ENCODE peak calls at places on chromosomes 5 and 9, in six cellular contexts. O is left ventricle myocardium inferior; P is spleen; B is stomach; S is effector memory CD4-positive, alpha-beta T cell; I is mesenchymal stem cell. Y is an unnamed sample.

GRCh38 chr5:78295035-78295961 is 800 bp upstream of the AP3B1 start:
- DNase-seq in O (peak; percentile 18), P (peak; percentile 86), B (peak; percentile 67), S (peak; percentile 56), I (peak; percentile 29), Y (peak; percentile 61)

GRCh38 chr5:179526978-179527377 is 23.4 kb upstream of the RUFY1 start:
- DNase-seq in O (no peak), P (no peak), B (no peak), S (no peak), I (peak; percentile 2), Y (no peak)

GRCh38 chr9:656918-657583 is 184.4 kb upstream of the DMRT1 start:
- DNase-seq in O (no peak), P (no peak), B (no peak), S (no peak), I (peak; percentile 29), Y (no peak)

GRCh38 chr9:65437724-65438123 is 152.7 kb upstream of the FOXD4L5 start:
- DNase-seq in O (no peak), P (no peak), B (no peak), S (no peak), I (no peak), Y (no peak)

GRCh38 chr9:90546200-90546599 is 96.4 kb downstream of the DIRAS2 start:
- DNase-seq in O (no peak), P (no peak), B (no peak), S (no peak), I (peak; percentile 90), Y (no peak)

GRCh38 chr9:15157371-15157770 is 149.6 kb downstream of the TTC39B start:
- DNase-seq in O (no peak), P (no peak), B (no peak), S (no peak), I (no peak), Y (no peak)

GRCh38 chr5:133992429-133993151 is 12.2 kb downstream of the VDAC1 start:
- DNase-seq in O (peak; percentile 60), P (no peak), B (peak; percentile 36), S (no peak), I (no peak), Y (no peak)

GRCh38 chr5:128736567-128736966 is 198.5 kb upstream of the FBN2 start:
- DNase-seq in O (peak; percentile 18), P (no peak), B (no peak), S (no peak), I (no peak), Y (no peak)

GRCh38 chr9:113508111-113508749 is 44.7 kb downstream of the RGS3 start:
- DNase-seq in O (no peak), P (peak; percentile 66), B (peak; percentile 51), S (no peak), I (no peak), Y (no peak)

GRCh38 chr9:107948601-107949000 is 459.0 kb upstream of the KLF4 start:
- DNase-seq in O (no peak), P (no peak), B (no peak), S (no peak), I (no peak), Y (no peak)

GRCh38 chr9:96014078-96014477 is 138.6 kb downstream of the ERCC6L2 start:
- DNase-seq in O (no peak), P (peak; percentile 82), B (no peak), S (peak; percentile 30), I (no peak), Y (peak; percentile 63)

GRCh38 chr9:113957778-113958430 is 81.8 kb downstream of the ZNF618 start:
- DNase-seq in O (no peak), P (no peak), B (no peak), S (no peak), I (peak; percentile 78), Y (no peak)

GRCh38 chr5:107809201-107810034 is 138.7 kb upstream of the EFNA5 start:
- DNase-seq in O (no peak), P (no peak), B (no peak), S (no peak), I (peak; percentile 24), Y (no peak)

DNA sequence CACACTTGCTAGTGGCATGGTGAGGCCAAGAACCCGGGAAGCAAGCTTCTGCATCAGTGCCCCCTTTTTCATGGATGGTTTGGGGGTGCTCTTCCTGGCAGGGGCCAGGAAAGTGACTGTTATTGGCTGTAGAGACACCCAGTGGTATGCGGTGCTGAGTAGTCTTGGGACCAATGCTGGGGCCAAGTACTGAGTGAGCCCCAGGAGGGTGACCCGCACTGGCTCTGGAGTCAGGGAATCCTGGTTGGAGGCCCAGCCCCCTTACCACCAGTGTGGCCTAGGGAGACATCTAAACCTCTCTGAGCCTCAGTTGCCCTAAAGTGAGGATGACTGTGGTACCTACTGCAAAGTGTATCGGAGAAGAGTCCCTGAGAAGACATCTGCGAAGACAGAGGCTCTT is 41.2 kb upstream of the SYNPO start:
- DNase-seq in O (no peak), P (peak; percentile 35), B (no peak), S (no peak), I (no peak), Y (no peak)
- H3K4me1 ChIP-seq in O (peaks cover 98% of the 10 kb centered on the region), P (peaks cover 26% of the 10 kb centered on the region), B (peaks cover 60% of the 10 kb centered on the region), S (no peaks in the 10 kb centered on the region), I (peaks cover 13% of the 10 kb centered on the region), Y (no peaks in the 10 kb centered on the region)

GRCh38 chr5:157348049-157348400 is 82.1 kb downstream of the CYFIP2 start:
- DNase-seq in O (no peak), P (no peak), B (no peak), S (no peak), I (no peak), Y (no peak)
- H3K36me3 ChIP-seq in O (peaks cover 4% of the 10 kb centered on the region), P (peaks cover 14% of the 10 kb centered on the region), B (no peaks in the 10 kb centered on the region), S (peaks cover 57% of the 10 kb centered on the region), I (peaks cover 4% of the 10 kb centered on the region), Y (peaks cover 59% of the 10 kb centered on the region)

DNA sequence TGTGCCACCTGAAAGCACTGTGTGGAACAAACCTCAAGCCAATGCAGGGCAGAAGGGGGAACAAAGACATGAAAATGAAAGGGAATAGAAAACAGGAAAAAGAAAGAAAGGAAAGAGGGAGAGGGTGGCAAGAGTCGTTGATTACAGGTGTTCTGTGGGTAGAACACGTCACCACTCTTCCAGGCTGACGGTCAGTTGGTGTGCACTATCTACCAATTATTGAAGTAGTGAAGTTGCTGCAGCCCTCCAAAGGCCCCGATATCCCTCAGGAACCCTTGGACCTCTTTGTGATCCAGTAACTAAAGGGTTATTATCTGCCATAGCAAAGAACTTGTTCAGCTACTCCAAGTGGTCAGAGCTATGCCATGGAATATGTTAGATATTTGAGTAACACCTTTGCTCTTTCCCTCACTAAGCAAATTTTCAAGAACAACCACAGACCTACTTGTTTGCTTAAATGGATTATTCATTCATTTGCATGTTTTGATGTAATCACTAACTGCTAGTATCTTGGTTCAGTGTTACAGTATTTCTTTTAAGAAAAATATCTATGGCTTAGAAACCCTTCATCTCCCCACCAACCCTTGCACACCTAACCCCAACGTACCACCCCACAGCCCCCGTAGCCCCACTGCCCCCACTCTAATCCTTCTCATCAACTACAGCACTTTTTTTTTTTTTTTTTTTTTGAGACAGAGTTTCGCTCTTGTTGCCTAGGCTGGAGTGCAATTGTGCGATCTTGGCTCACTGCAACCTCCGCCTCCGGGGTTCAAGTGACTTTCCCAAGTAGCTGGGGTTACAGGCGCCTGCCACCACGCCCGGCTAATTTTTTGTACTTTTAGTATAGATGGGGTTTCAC is 31.3 kb downstream of the FYB1 start:
- DNase-seq in O (no peak), P (no peak), B (no peak), S (no peak), I (no peak), Y (peak; percentile 58)
- H3K4me1 ChIP-seq in O (no peaks in the 10 kb centered on the region), P (peaks cover 26% of the 10 kb centered on the region), B (peaks cover 36% of the 10 kb centered on the region), S (peaks cover 65% of the 10 kb centered on the region), I (peaks cover 2% of the 10 kb centered on the region), Y (peaks cover 98% of the 10 kb centered on the region)

DNA sequence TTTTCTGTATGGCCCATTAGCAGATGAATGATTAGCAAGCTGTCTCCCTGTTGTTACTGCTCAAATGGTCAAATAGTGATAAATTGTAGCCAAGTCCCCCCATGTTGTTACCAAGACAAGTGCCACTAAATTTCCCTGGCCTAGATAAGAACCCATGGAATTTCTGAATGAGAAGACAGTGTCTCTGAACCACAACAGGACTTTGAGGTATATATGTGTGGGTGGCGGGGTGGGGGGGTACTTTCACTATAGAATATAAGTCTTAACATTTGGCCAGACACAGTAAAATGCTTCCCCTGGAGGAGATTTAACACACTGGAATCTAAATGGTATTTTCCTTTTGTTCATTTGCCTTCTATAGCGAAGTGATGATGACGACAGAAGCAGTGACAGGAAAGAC is 28.7 kb downstream of the XPA start:
- DNase-seq in O (no peak), P (no peak), B (no peak), S (no peak), I (no peak), Y (no peak)
- H3K36me3 ChIP-seq in O (peaks cover 100% of the 10 kb centered on the region), P (peaks cover 94% of the 10 kb centered on the region), B (peaks cover 100% of the 10 kb centered on the region), S (peaks cover 88% of the 10 kb centered on the region), I (peaks cover 98% of the 10 kb centered on the region), Y (peaks cover 82% of the 10 kb centered on the region)

GRCh38 chr5:148986636-148987035 is 76.2 kb downstream of the SH3TC2 start:
- DNase-seq in O (no peak), P (no peak), B (no peak), S (no peak), I (peak; percentile 68), Y (no peak)
- H3K4me1 ChIP-seq in O (peaks cover 9% of the 10 kb centered on the region), P (no peaks in the 10 kb centered on the region), B (peaks cover 9% of the 10 kb centered on the region), S (no peaks in the 10 kb centered on the region), I (no peaks in the 10 kb centered on the region), Y (no peaks in the 10 kb centered on the region)

GRCh38 chr9:2781336-2781735 is 62.6 kb downstream of the PUM3 start:
- DNase-seq in O (no peak), P (no peak), B (no peak), S (no peak), I (no peak), Y (no peak)

GRCh38 chr9:2780326-2780725 is 63.0 kb downstream of the KCNV2 start:
- DNase-seq in O (no peak), P (no peak), B (no peak), S (no peak), I (no peak), Y (no peak)

GRCh38 chr9:2778816-2779215 is 61.5 kb downstream of the KCNV2 start:
- DNase-seq in O (no peak), P (no peak), B (no peak), S (no peak), I (no peak), Y (no peak)

GRCh38 chr9:2780846-2781245 is 63.0 kb downstream of the PUM3 start:
- DNase-seq in O (no peak), P (no peak), B (no peak), S (no peak), I (no peak), Y (no peak)

DNA sequence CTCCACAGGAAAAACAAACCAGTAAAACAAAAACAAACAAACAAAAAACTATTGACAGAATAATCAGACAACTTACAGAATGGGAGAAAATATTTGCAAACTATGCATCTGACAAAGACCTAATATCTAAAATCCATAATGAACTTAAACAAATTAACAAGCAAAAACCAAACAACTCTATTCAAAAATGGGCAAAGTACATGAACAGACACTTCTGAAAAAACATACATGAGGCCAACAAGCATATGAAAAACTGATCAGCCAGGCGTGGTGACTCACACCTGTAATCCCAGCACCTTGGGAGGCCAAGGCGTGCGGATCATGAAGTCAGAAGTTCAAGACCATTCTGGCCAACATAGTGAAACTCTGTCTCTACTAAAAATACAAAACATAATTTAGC is 60.1 kb downstream of the KCNV2 start:
- DNase-seq in O (no peak), P (no peak), B (no peak), S (no peak), I (no peak), Y (no peak)
- H3K36me3 ChIP-seq in O (peaks cover 69% of the 10 kb centered on the region), P (peaks cover 52% of the 10 kb centered on the region), B (peaks cover 79% of the 10 kb centered on the region), S (peaks cover 59% of the 10 kb centered on the region), I (peaks cover 90% of the 10 kb centered on the region), Y (peaks cover 4% of the 10 kb centered on the region)

Y was measured in CD4-positive, alpha-beta memory T cell.